ENCODE peak calls at places on chromosomes 13 and 19, in six cellular contexts. B is left ventricle myocardium inferior, Z is spleen, A is IMR-90, X is AG09309, M is GM23338. O is an unnamed sample.

GRCh38 chr13:58630794-58631193 is 999.2 kb downstream of the PCDH17 start:
- DNase-seq in B (no peak), Z (no peak), A (no peak), X (no peak), M (no peak), O (no peak)

GRCh38 chr13:21060063-21060826 is 1.1 kb downstream of the LATS2 start:
- DNase-seq in B (peak), Z (peak), A (peak), X (no peak), M (peak), O (no peak)

GRCh38 chr13:95707035-95707434 is 30.1 kb downstream of the DNAJC3 start:
- DNase-seq in B (no peak), Z (no peak), A (no peak), X (no peak), M (no peak), O (no peak)

GRCh38 chr13:106061781-106062180 is 473.7 kb downstream of the EFNB2 start:
- DNase-seq in B (no peak), Z (no peak), A (no peak), X (no peak), M (no peak), O (no peak)

GRCh38 chr19:14979136-14979497 is 547 bp downstream of the SLC1A6 start:
- DNase-seq in B (no peak), Z (no peak), A (no peak), X (no peak), M (peak), O (no peak)

GRCh38 chr19:4083677-4084546 is 17.2 kb upstream of the ZBTB7A start:
- DNase-seq in B (no peak), Z (peak), A (no peak), X (no peak), M (peak), O (no peak)

GRCh38 chr19:54893406-54893805 is 12.5 kb upstream of the NCR1 start:
- DNase-seq in B (no peak), Z (peak), A (no peak), X (no peak), M (peak), O (no peak)

GRCh38 chr13:59337070-59337469 is 826.7 kb downstream of the DIAPH3 start:
- DNase-seq in B (no peak), Z (no peak), A (no peak), X (no peak), M (no peak), O (no peak)

GRCh38 chr13:37700887-37701286 is 102.3 kb upstream of the POSTN start:
- DNase-seq in B (no peak), Z (no peak), A (peak), X (no peak), M (no peak), O (no peak)

GRCh38 chr19:50749490-50749889 is 20.8 kb upstream of the GPR32 start:
- DNase-seq in B (no peak), Z (no peak), A (no peak), X (no peak), M (no peak), O (no peak)

GRCh38 chr19:42468273-42468796 is 25.6 kb upstream of the CXCL17 start:
- DNase-seq in B (no peak), Z (no peak), A (peak), X (peak), M (no peak), O (no peak)

GRCh38 chr19:15107056-15108010 is at the start of gene SYDE1:
- DNase-seq in B (peak), Z (no peak), A (peak), X (no peak), M (peak), O (no peak)

GRCh38 chr19:42401365-42402303 is 11.5 kb upstream of the CNFN start:
- DNase-seq in B (peak), Z (peak), A (peak), X (peak), M (peak), O (no peak)

GRCh38 chr13:44231786-44232516 is 141.7 kb upstream of the SERP2 start:
- DNase-seq in B (no peak), Z (no peak), A (peak), X (peak), M (peak), O (no peak)

DNA sequence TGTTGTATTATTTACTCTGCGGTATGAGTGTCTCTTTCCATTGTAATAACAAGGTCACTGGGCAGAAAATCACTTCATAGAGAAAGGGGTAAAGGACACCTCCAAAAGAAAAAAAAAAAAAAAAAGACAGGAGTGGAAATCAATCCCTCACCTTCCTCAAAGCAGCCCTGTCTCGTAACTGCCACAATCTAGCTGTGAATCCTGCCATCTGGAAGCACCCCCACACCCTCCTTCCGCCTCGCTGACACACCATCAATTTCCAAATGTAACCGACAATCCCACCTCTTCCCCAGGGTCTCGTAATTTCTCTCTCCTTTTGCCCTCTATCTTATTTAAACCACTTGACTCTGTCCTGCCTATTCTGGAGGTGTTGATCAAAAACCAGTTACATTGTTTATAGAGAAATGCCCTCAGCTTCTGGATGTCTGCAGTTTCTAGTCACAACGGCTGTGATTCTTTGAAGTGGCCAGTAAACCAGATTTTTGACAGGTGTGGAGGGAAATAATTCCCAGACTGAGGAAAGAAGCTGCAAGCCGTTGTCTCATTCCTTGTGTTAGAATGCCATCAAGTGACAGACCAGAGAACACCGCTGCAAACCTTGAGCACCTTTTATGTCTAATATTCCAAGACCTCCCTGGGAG is 9.1 kb upstream of the POP4 start:
- DNase-seq in B (no peak), Z (no peak), A (peak), X (no peak), M (peak), O (no peak)
- TF ChIP-seq CTCF in B (peak), Z (no peak), A (peak), X (peak), M (peak), O (peak)

GRCh38 chr19:46297700-46298476 is 1.0 kb downstream of the HIF3A start:
- DNase-seq in B (peak), Z (no peak), A (no peak), X (no peak), M (no peak), O (no peak)
- TF ChIP-seq CTCF in B (peak), Z (no peak), A (no peak), X (peak), M (peak), O (peak)

DNA sequence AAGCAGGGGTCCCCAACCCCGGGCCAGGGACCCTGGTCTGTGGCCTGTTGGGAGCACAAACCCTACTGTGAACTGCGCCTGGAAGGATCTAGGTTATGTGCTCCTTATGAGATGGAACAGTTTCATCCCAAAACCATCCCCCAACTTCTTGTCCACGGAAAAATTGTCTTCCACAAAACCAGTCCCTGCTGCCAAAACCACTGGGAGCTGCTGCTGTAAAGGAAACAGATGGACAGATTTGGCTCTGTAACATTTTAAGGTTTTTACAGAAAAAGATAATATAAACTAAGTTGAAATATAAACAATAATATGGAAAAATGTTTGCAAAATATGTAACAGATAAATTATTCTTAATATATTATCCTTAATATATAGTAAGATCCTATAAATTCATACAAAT is 73.7 kb downstream of the COG6 start:
- DNase-seq in B (no peak), Z (no peak), A (peak), X (no peak), M (no peak), O (no peak)
- TF ChIP-seq CTCF in B (no peak), Z (no peak), A (no peak), X (no peak), M (no peak), O (no peak)

DNA sequence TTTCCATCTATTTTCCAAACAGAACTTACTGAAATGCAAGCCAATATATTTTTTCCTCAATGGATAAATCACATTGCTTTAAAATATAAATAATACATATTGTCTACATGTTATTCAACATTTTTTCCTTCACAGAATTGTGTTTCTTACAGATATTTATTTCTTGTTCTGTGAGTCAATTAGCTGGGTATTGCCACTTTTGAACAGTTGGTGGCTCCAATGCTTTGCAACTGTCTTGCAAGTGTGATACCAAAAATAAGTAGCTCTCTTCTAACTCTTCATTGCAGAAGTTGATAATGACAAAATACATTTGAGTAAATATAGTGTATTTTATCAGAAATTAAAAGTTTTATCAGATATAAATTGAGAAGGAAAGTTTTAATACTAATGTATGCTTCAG is 17.1 kb upstream of the GPC5 start:
- DNase-seq in B (no peak), Z (no peak), A (peak), X (no peak), M (no peak), O (no peak)
- TF ChIP-seq CTCF in B (peak), Z (no peak), A (peak), X (peak), M (peak), O (peak)